ENCODE peak calls at places on chromosomes 4 and X, in ten cellular contexts. G is pancreas, R is right lobe of liver, M is adipocyte, N is ovary, Z is gastrocnemius medialis, Y is GM23338, E is psoas muscle, D is hepatocyte, U is right atrium auricular region. J is an unnamed sample.

GRCh38 chr4:135201081-135201480 is 999.5 kb upstream of the PABPC4L start:
- DNase-seq in G (no peak), R (no peak), M (peak; percentile 64), N (no peak), Z (no peak), Y (no peak), E (no peak), D (no peak), U (no peak), J (no peak)

GRCh38 chr4:30901781-30902479 is 181.8 kb downstream of the PCDH7 start:
- DNase-seq in G (no peak), R (no peak), M (no peak), N (no peak), Z (no peak), Y (no peak), E (no peak), D (peak; percentile 28), U (no peak), J (no peak)

GRCh38 chrX:38811515-38812239 is 10.4 kb downstream of the MID1IP1 start:
- DNase-seq in G (no peak), R (no peak), M (peak; percentile 9), N (no peak), Z (no peak), Y (no peak), E (no peak), D (no peak), U (no peak), J (no peak)

GRCh38 chrX:100636321-100636991 is at the start of gene TSPAN6:
- DNase-seq in G (peak; percentile 75), R (peak; percentile 77), M (peak; percentile 93), N (peak; percentile 75), Z (peak; percentile 60), Y (peak; percentile 87), E (peak; percentile 77), D (peak; percentile 87), U (peak; percentile 83), J (peak; percentile 76)

GRCh38 chrX:134999469-134999868 is 8.7 kb downstream of the SMIM10 start:
- DNase-seq in G (no peak), R (no peak), M (peak; percentile 77), N (no peak), Z (no peak), Y (peak; percentile 43), E (no peak), D (peak; percentile 26), U (no peak), J (peak; percentile 49)

GRCh38 chr4:17018013-17018412 is 119.6 kb upstream of the LDB2 start:
- DNase-seq in G (no peak), R (no peak), M (no peak), N (no peak), Z (no peak), Y (peak; percentile 65), E (no peak), D (no peak), U (no peak), J (no peak)

GRCh38 chr4:162939086-162939485 is 227.6 kb downstream of the NAF1 start:
- DNase-seq in G (no peak), R (no peak), M (peak; percentile 1), N (no peak), Z (no peak), Y (no peak), E (no peak), D (no peak), U (no peak), J (no peak)

GRCh38 chr4:76637704-76638361 is 202.8 kb downstream of the SHROOM3 start:
- DNase-seq in G (no peak), R (no peak), M (no peak), N (no peak), Z (no peak), Y (no peak), E (no peak), D (no peak), U (no peak), J (no peak)

GRCh38 chr4:85724801-85725548 is 250.0 kb downstream of the ARHGAP24 start:
- DNase-seq in G (no peak), R (no peak), M (peak; percentile 66), N (no peak), Z (no peak), Y (no peak), E (no peak), D (no peak), U (no peak), J (no peak)

GRCh38 chrX:33336783-33337182 is 125.4 kb upstream of the DMD start:
- DNase-seq in G (no peak), R (no peak), M (peak; percentile 2), N (no peak), Z (no peak), Y (peak; percentile 15), E (no peak), D (peak; percentile 58), U (no peak), J (no peak)

GRCh38 chrX:135516376-135516775 is 4.1 kb upstream of the INTS6L start:
- DNase-seq in G (no peak), R (no peak), M (no peak), N (no peak), Z (no peak), Y (peak; percentile 63), E (no peak), D (no peak), U (no peak), J (peak; percentile 11)

GRCh38 chrX:131841496-131842410 is 181.3 kb upstream of the STK26 start:
- DNase-seq in G (peak; percentile 10), R (no peak), M (peak; percentile 77), N (no peak), Z (no peak), Y (peak; percentile 79), E (no peak), D (peak; percentile 63), U (no peak), J (peak; percentile 84)

GRCh38 chr4:55186123-55186522 is 60.7 kb upstream of the KDR start:
- DNase-seq in G (no peak), R (no peak), M (peak; percentile 4), N (no peak), Z (no peak), Y (peak; percentile 36), E (no peak), D (no peak), U (no peak), J (no peak)

DNA sequence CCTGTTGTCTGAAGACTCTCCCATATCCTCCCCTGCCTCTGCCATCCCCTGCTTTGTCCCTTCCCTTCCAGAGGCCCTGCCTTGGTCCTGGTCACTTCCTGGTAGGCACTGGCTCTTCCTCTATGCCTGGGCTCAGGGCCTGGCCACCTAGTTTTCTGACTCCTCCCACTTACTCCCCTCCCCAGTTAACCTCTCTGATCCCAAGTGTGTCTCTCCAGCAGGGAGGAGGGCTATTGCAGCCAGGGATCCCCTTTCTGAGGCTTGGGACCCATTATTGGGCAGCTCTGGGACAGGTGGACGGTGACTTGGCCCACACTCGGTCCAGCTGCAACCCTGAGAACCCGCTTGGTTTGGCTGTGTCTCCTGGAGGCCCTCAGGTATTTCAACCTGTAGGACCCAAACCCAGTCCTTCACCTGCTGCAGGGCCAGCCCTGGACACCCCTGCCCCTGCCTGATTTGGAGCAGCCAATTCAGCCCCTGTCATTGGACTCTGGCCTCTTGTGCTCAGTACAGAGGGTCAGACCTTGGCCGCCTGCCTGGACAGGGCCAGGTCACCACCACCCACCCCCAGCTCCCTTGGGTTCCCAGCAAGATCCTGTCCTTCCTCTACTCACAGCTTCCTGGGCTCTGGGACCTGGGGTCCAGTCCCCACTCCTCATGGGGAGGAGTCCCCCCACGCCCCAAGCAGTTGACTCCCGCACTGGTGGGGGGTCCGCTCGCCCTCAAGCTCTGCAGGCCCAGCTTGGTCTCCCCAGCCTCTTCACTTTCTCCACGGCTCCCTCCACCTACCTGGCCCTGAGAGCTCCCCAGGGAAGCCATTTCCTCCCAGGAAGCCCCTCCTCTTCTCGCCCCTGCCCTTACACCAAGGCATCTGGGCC is 1.1 kb upstream of the SH3BP2 start:
- DNase-seq in G (peak; percentile 35), R (peak; percentile 89), M (no peak), N (peak; percentile 16), Z (no peak), Y (peak; percentile 48), E (peak; percentile 22), D (peak; percentile 21), U (no peak), J (no peak)
- H3K4me3 ChIP-seq in G (no peak overlapping the region), R (peak overlapping the region; percentile 5), M (no peak overlapping the region), N (no peak overlapping the region), Z (no peak overlapping the region), Y (no peak overlapping the region), E (no peak overlapping the region), D (no peak overlapping the region), U (no peak overlapping the region), J (no peak overlapping the region)

GRCh38 chrX:129959493-129959832 is 23.0 kb upstream of the BCORL1 start:
- DNase-seq in G (no peak), R (no peak), M (peak; percentile 40), N (no peak), Z (no peak), Y (peak; percentile 40), E (no peak), D (peak; percentile 66), U (no peak), J (peak; percentile 76)
- H3K27me3 ChIP-seq in G (no peaks in the 10 kb centered on the region), R (no peaks in the 10 kb centered on the region), M (peaks cover 29% of the 10 kb centered on the region), N (no peaks in the 10 kb centered on the region), Z (peaks cover 3% of the 10 kb centered on the region), Y (peaks cover 85% of the 10 kb centered on the region), E (no peaks in the 10 kb centered on the region), D (no peaks in the 10 kb centered on the region), U (no peaks in the 10 kb centered on the region), J (peaks cover 71% of the 10 kb centered on the region)

GRCh38 chr4:84681488-84682274 is 98.8 kb downstream of the CDS1 start:
- DNase-seq in G (no peak), R (no peak), M (peak; percentile 75), N (no peak), Z (no peak), Y (no peak), E (no peak), D (peak; percentile 32), U (no peak), J (no peak)

GRCh38 chr4:84678976-84679744 is 96.2 kb downstream of the CDS1 start:
- DNase-seq in G (no peak), R (no peak), M (no peak), N (no peak), Z (peak; percentile 43), Y (no peak), E (peak; percentile 43), D (no peak), U (no peak), J (no peak)

GRCh38 chr4:84683065-84683464 is 100.1 kb downstream of the CDS1 start:
- DNase-seq in G (no peak), R (no peak), M (no peak), N (no peak), Z (no peak), Y (no peak), E (no peak), D (no peak), U (no peak), J (no peak)

GRCh38 chr4:84683486-84683885 is 100.6 kb downstream of the CDS1 start:
- DNase-seq in G (no peak), R (no peak), M (no peak), N (no peak), Z (peak; percentile 31), Y (no peak), E (no peak), D (no peak), U (no peak), J (no peak)

GRCh38 chr4:84680956-84681355 is 98.0 kb downstream of the CDS1 start:
- DNase-seq in G (no peak), R (no peak), M (no peak), N (no peak), Z (no peak), Y (no peak), E (no peak), D (no peak), U (no peak), J (no peak)
- H3K36me3 ChIP-seq in G (no peaks in the 10 kb centered on the region), R (peaks cover 36% of the 10 kb centered on the region), M (peaks cover 83% of the 10 kb centered on the region), N (no peaks in the 10 kb centered on the region), Z (no peaks in the 10 kb centered on the region), Y (peaks cover 33% of the 10 kb centered on the region), E (peaks cover 96% of the 10 kb centered on the region), D (no peaks in the 10 kb centered on the region), U (peaks cover 56% of the 10 kb centered on the region), J (peaks cover 21% of the 10 kb centered on the region)

GRCh38 chr4:96312049-96312685 is 472.3 kb downstream of the PDHA2 start:
- DNase-seq in G (no peak), R (no peak), M (peak; percentile 1), N (no peak), Z (no peak), Y (no peak), E (no peak), D (no peak), U (no peak), J (no peak)
- H3K4me3 ChIP-seq in G (no peak overlapping the region), R (no peak overlapping the region), M (peak overlapping the region; percentile 75), N (no peak overlapping the region), Z (no peak overlapping the region), Y (no peak overlapping the region), E (peak overlapping the region; percentile 20), D (no peak overlapping the region), U (no peak overlapping the region), J (no peak overlapping the region)